ENCODE peak calls at places on chromosomes 2 and 18, in six cellular contexts. B is AG04449, Y is mucosa of descending colon, O is fibroblast of lung, N is H1, X is osteocyte. V is an unnamed sample.
A peak's percentile ranks its signal among the peaks of the same experiment; 100 is the strongest.

GRCh38 chr2:191010887-191011885 is 2.8 kb downstream of the STAT1 start:
- DNase-seq in O (no peak), X (no peak), N (no peak), Y (no peak), B (no peak), V (no peak)

GRCh38 chr2:72919414-72920316 is 2.3 kb downstream of the EMX1 start:
- DNase-seq in O (peak; percentile 22), N (no peak), X (peak; percentile 77), B (no peak), Y (no peak), V (no peak)

GRCh38 chr18:32612651-32613050 is 142.0 kb upstream of the GAREM1 start:
- DNase-seq in B (no peak), N (no peak), Y (no peak), X (no peak), O (no peak), V (no peak)

GRCh38 chr2:75186829-75187228 is 12.5 kb downstream of the TACR1 start:
- DNase-seq in Y (no peak), O (peak; percentile 10), N (no peak), X (no peak), B (no peak), V (no peak)

GRCh38 chr2:196331143-196331542 is 159.8 kb upstream of the STK17B start:
- DNase-seq in B (no peak), X (no peak), Y (no peak), O (peak; percentile 76), N (no peak), V (no peak)

GRCh38 chr2:105777071-105777482 is 32.4 kb downstream of the NCK2 start:
- DNase-seq in X (no peak), Y (no peak), O (no peak), N (no peak), B (no peak), V (no peak)

GRCh38 chr2:220931491-220931890 is 640.6 kb downstream of the EPHA4 start:
- DNase-seq in B (no peak), X (no peak), O (no peak), N (no peak), Y (no peak), V (no peak)

GRCh38 chr2:39494784-39495251 is 57.7 kb upstream of the MAP4K3 start:
- DNase-seq in X (no peak), Y (no peak), N (no peak), B (peak; percentile 97), O (peak; percentile 93), V (no peak)

GRCh38 chr18:55634545-55634944 is 46.6 kb upstream of the TCF4 start:
- DNase-seq in B (peak; percentile 69), O (peak; percentile 92), X (no peak), Y (no peak), N (no peak), V (no peak)

GRCh38 chr2:51490576-51491234 is 458.8 kb upstream of the NRXN1 start:
- DNase-seq in B (no peak), X (no peak), O (no peak), Y (no peak), N (no peak), V (no peak)

GRCh38 chr2:39228413-39229209 is 15.2 kb downstream of the CDKL4 start:
- DNase-seq in O (no peak), Y (no peak), X (no peak), N (no peak), B (no peak), V (peak; percentile 69)

GRCh38 chr18:61890344-61890743 is 2.5 kb downstream of the RNF152 start:
- DNase-seq in O (no peak), B (no peak), Y (no peak), N (no peak), X (no peak), V (no peak)

GRCh38 chr18:31274915-31275314 is 43.0 kb upstream of the DSG1 start:
- DNase-seq in N (no peak), B (no peak), O (peak; percentile 9), X (no peak), Y (peak; percentile 58), V (no peak)

GRCh38 chr18:54957295-54957694 is 2.0 kb downstream of the CCDC68 start:
- DNase-seq in B (no peak), N (no peak), Y (no peak), O (peak; percentile 46), X (no peak), V (no peak)

GRCh38 chr2:4715065-4715464 is 977.1 kb upstream of the SOX11 start:
- DNase-seq in O (no peak), B (no peak), N (no peak), X (no peak), Y (no peak), V (no peak)

GRCh38 chr18:67549946-67550345 is 33.4 kb upstream of the DSEL start:
- DNase-seq in O (peak; percentile 34), N (no peak), Y (no peak), B (no peak), X (no peak), V (no peak)

GRCh38 chr18:58631301-58631700 is 2.4 kb upstream of the ALPK2 start:
- DNase-seq in Y (no peak), O (no peak), N (no peak), B (no peak), X (no peak), V (no peak)

GRCh38 chr2:1976725-1977416 is 232.6 kb upstream of the PXDN start:
- DNase-seq in N (no peak), X (no peak), O (no peak), Y (no peak), B (no peak), V (no peak)

GRCh38 chr2:10712186-10712809 is 9.1 kb upstream of the ATP6V1C2 start:
- DNase-seq in O (no peak), Y (no peak), B (no peak), N (no peak), X (no peak), V (no peak)

GRCh38 chr2:105294844-105295481 is 34.6 kb downstream of the TGFBRAP1 start:
- DNase-seq in N (peak; percentile 44), Y (no peak), B (peak; percentile 28), X (no peak), O (peak; percentile 69), V (peak; percentile 56)

GRCh38 chr2:41829011-41829500 is 218.8 kb upstream of the PKDCC start:
- DNase-seq in X (no peak), N (no peak), Y (no peak), B (no peak), O (no peak), V (no peak)

GRCh38 chr18:12026562-12026961 is 45.3 kb downstream of the IMPA2 start:
- DNase-seq in Y (no peak), X (no peak), N (no peak), O (no peak), B (no peak), V (no peak)

GRCh38 chr2:192004188-192004963 is 157.5 kb upstream of the CAVIN2 start:
- DNase-seq in O (no peak), X (no peak), B (no peak), Y (no peak), N (no peak), V (no peak)

GRCh38 chr2:36708119-36708741 is 11.7 kb downstream of the VIT start:
- DNase-seq in O (no peak), X (no peak), Y (no peak), N (no peak), B (peak; percentile 54), V (no peak)

GRCh38 chr18:53148056-53148574 is 808.1 kb downstream of the DCC start:
- DNase-seq in N (no peak), B (no peak), X (no peak), O (no peak), Y (no peak), V (no peak)

GRCh38 chr18:56333846-56334245 is 304.5 kb downstream of the TXNL1 start:
- DNase-seq in Y (no peak), B (no peak), O (no peak), X (no peak), N (no peak), V (no peak)

GRCh38 chr18:74163019-74163656 is 14.8 kb downstream of the TIMM21 start:
- DNase-seq in O (no peak), X (no peak), N (no peak), Y (no peak), B (no peak), V (no peak)

GRCh38 chr18:67665266-67665665 is 148.7 kb upstream of the DSEL start:
- DNase-seq in B (peak; percentile 21), N (no peak), Y (no peak), X (no peak), O (no peak), V (no peak)

GRCh38 chr18:26457611-26458350 is 90.6 kb downstream of the KCTD1 start:
- DNase-seq in O (no peak), N (peak; percentile 75), B (no peak), Y (no peak), X (peak; percentile 15), V (no peak)
- TF ChIP-seq CTCF in O (no peak), N (peak; percentile 99), B (no peak), Y (no peak), X (no peak), V (no peak)

GRCh38 chr2:110215566-110216158 is 3.3 kb upstream of the MTLN start:
- DNase-seq in N (no peak), Y (no peak), O (no peak), B (no peak), X (no peak), V (no peak)
- TF ChIP-seq CTCF in N (no peak), Y (no peak), O (no peak), B (no peak), X (no peak), V (no peak)

GRCh38 chr2:216590780-216591179 is 42.4 kb upstream of the IGFBP2 start:
- DNase-seq in O (peak; percentile 66), Y (no peak), N (no peak), X (no peak), B (no peak), V (no peak)
- TF ChIP-seq CTCF in O (no peak), Y (no peak), N (peak; percentile 34), X (peak; percentile 10), B (no peak), V (no peak)

GRCh38 chr2:126866451-126866850 is 32.2 kb upstream of the TEX51 start:
- DNase-seq in O (no peak), N (no peak), B (no peak), Y (no peak), X (peak; percentile 51), V (no peak)

GRCh38 chr2:126862730-126863129 is 36.0 kb upstream of the TEX51 start:
- DNase-seq in O (no peak), Y (no peak), X (no peak), B (no peak), N (no peak), V (no peak)

GRCh38 chr2:126860395-126860794 is 38.3 kb upstream of the TEX51 start:
- DNase-seq in X (no peak), N (no peak), O (no peak), Y (no peak), B (no peak), V (peak; percentile 33)

GRCh38 chr2:126863336-126864015 is 35.2 kb upstream of the TEX51 start:
- DNase-seq in Y (no peak), O (no peak), X (no peak), N (no peak), B (no peak), V (peak; percentile 24)

DNA sequence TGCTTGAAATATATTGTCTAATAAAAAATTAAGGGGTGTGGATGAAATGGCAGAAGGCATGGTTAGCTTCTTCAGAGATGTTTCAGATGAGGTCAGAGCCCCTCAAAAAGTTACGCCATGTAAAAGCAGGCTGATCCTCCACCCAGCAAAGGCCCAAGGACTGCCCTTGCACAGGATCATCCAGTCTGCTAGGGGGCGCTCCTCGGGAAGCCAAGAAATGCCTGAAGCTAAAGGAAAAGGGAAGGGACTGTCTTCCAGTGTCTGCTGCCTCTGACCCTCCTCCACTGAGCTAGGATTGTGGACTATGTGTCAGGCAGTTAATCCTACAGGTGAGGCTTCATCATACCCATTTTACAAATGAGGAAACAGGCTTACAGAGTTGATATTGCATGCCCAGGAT is 33.8 kb upstream of the TEX51 start:
- DNase-seq in O (no peak), X (no peak), Y (no peak), N (no peak), B (no peak), V (peak; percentile 41)
- TF ChIP-seq CTCF in O (peak; percentile 11), X (no peak), Y (no peak), N (peak; percentile 79), B (no peak), V (no peak)

V was measured in coronary artery.